ENCODE peak calls at places on chromosomes 6 and 20, in eight cellular contexts. W is AG09309, I is brain microvascular endothelial cell, M is left ventricle myocardium inferior, T is heart right ventricle, G is AG04450, F is fibroblast of pulmonary artery, E is uterus. N is an unnamed sample.

GRCh38 chr6:109428889-109429477 is 11.4 kb downstream of the PPIL6 start:
- DNase-seq in W (peak), I (no peak), M (no peak), T (no peak), G (peak), F (peak), E (no peak), N (peak)

GRCh38 chr20:48538058-48538825 is 289.6 kb downstream of the PREX1 start:
- DNase-seq in W (peak), I (peak), M (no peak), T (no peak), G (no peak), F (peak), E (no peak), N (peak)

GRCh38 chr6:29676981-29677601 is 3.9 kb downstream of the ZFP57 start:
- DNase-seq in W (no peak), I (no peak), M (no peak), T (no peak), G (no peak), F (peak), E (no peak), N (no peak)

GRCh38 chr20:24768226-24768625 is 180.8 kb upstream of the CST7 start:
- DNase-seq in W (no peak), I (peak), M (no peak), T (no peak), G (no peak), F (no peak), E (no peak), N (no peak)

GRCh38 chr6:125952764-125953501 is 3.6 kb upstream of the HINT3 start:
- DNase-seq in W (no peak), I (peak), M (no peak), T (no peak), G (no peak), F (peak), E (no peak), N (peak)

GRCh38 chr6:137799950-137800568 is 67.0 kb upstream of the TNFAIP3 start:
- DNase-seq in W (no peak), I (peak), M (no peak), T (no peak), G (no peak), F (peak), E (peak), N (peak)

GRCh38 chr6:3449750-3450305 is 7.0 kb downstream of the SLC22A23 start:
- DNase-seq in W (no peak), I (no peak), M (no peak), T (no peak), G (no peak), F (no peak), E (no peak), N (no peak)

GRCh38 chr6:5466459-5466858 is 205.1 kb downstream of the FARS2 start:
- DNase-seq in W (peak), I (peak), M (no peak), T (no peak), G (peak), F (peak), E (no peak), N (peak)

GRCh38 chr20:36394340-36394965 is 88.3 kb downstream of the DLGAP4 start:
- DNase-seq in W (no peak), I (no peak), M (no peak), T (no peak), G (no peak), F (no peak), E (no peak), N (no peak)

GRCh38 chr20:44154521-44155001 is 32.4 kb downstream of the JPH2 start:
- DNase-seq in W (no peak), I (no peak), M (no peak), T (no peak), G (no peak), F (no peak), E (peak), N (peak)

GRCh38 chr6:148972481-148972880 is 225.7 kb downstream of the UST start:
- DNase-seq in W (no peak), I (no peak), M (no peak), T (no peak), G (no peak), F (no peak), E (no peak), N (no peak)

GRCh38 chr6:157326979-157327378 is 3.7 kb upstream of the TMEM242 start:
- DNase-seq in W (no peak), I (peak), M (no peak), T (no peak), G (no peak), F (peak), E (no peak), N (no peak)

GRCh38 chr6:15244605-15245360 is 1.1 kb upstream of the JARID2 start:
- DNase-seq in W (no peak), I (no peak), M (peak), T (peak), G (no peak), F (peak), E (peak), N (peak)

GRCh38 chr6:105204331-105204730 is 24.5 kb upstream of the POPDC3 start:
- DNase-seq in W (no peak), I (no peak), M (no peak), T (no peak), G (no peak), F (peak), E (no peak), N (peak)

GRCh38 chr6:8082954-8083858 is 19.0 kb upstream of the BLOC1S5 start:
- DNase-seq in W (peak), I (peak), M (no peak), T (no peak), G (peak), F (peak), E (no peak), N (peak)

GRCh38 chr6:68760941-68761676 is 126.0 kb downstream of the ADGRB3 start:
- DNase-seq in W (no peak), I (no peak), M (no peak), T (no peak), G (no peak), F (no peak), E (no peak), N (no peak)

GRCh38 chr6:154408906-154409500 is 52.4 kb upstream of the IPCEF1 start:
- DNase-seq in W (no peak), I (peak), M (no peak), T (no peak), G (no peak), F (peak), E (no peak), N (no peak)

GRCh38 chr20:39291301-39291700 is 329.2 kb downstream of the DHX35 start:
- DNase-seq in W (no peak), I (no peak), M (no peak), T (no peak), G (no peak), F (no peak), E (peak), N (peak)

GRCh38 chr6:158517581-158517980 is 42.3 kb upstream of the TMEM181 start:
- DNase-seq in W (no peak), I (peak), M (no peak), T (no peak), G (no peak), F (no peak), E (no peak), N (no peak)

GRCh38 chr6:110646419-110646698 is 168.9 kb downstream of the CDK19 start:
- DNase-seq in W (no peak), I (no peak), M (no peak), T (no peak), G (no peak), F (no peak), E (no peak), N (no peak)

GRCh38 chr6:167652701-167653095 is 174.0 kb upstream of the AFDN start:
- DNase-seq in W (no peak), I (no peak), M (no peak), T (no peak), G (no peak), F (no peak), E (no peak), N (no peak)

GRCh38 chr6:89604662-89605061 is 33.9 kb downstream of the LYRM2 start:
- DNase-seq in W (no peak), I (no peak), M (no peak), T (no peak), G (no peak), F (no peak), E (no peak), N (no peak)

GRCh38 chr6:145310116-145310515 is 425.2 kb downstream of the EPM2A start:
- DNase-seq in W (peak), I (no peak), M (no peak), T (no peak), G (peak), F (peak), E (no peak), N (peak)

GRCh38 chr6:134217516-134218140 is 100.3 kb downstream of the SGK1 start:
- DNase-seq in W (no peak), I (no peak), M (no peak), T (no peak), G (no peak), F (no peak), E (no peak), N (peak)

GRCh38 chr6:57327311-57327710 is 9.9 kb downstream of the PRIM2 start:
- DNase-seq in W (no peak), I (no peak), M (no peak), T (no peak), G (no peak), F (no peak), E (no peak), N (no peak)

GRCh38 chr20:62623488-62624324 is 18.6 kb upstream of the SLCO4A1 start:
- DNase-seq in W (peak), I (peak), M (peak), T (peak), G (peak), F (peak), E (peak), N (peak)

GRCh38 chr6:117573006-117573680 is 29.2 kb downstream of the GOPC start:
- DNase-seq in W (no peak), I (no peak), M (no peak), T (no peak), G (no peak), F (no peak), E (no peak), N (no peak)

GRCh38 chr20:17871181-17871580 is 97.4 kb downstream of the SNX5 start:
- DNase-seq in W (no peak), I (peak), M (no peak), T (no peak), G (no peak), F (peak), E (no peak), N (peak)

GRCh38 chr20:64131406-64131805 is 24.0 kb upstream of the NPBWR2 start:
- DNase-seq in W (no peak), I (no peak), M (no peak), T (no peak), G (no peak), F (peak), E (no peak), N (peak)

GRCh38 chr6:130783416-130784107 is 43.6 kb upstream of the SMLR1 start:
- DNase-seq in W (no peak), I (no peak), M (no peak), T (no peak), G (no peak), F (no peak), E (no peak), N (no peak)

GRCh38 chr6:130794010-130794675 is 33.1 kb upstream of the SMLR1 start:
- DNase-seq in W (no peak), I (no peak), M (no peak), T (no peak), G (no peak), F (no peak), E (no peak), N (no peak)

GRCh38 chr6:130787726-130788500 is 39.3 kb upstream of the SMLR1 start:
- DNase-seq in W (no peak), I (no peak), M (no peak), T (no peak), G (no peak), F (no peak), E (no peak), N (no peak)

GRCh38 chr6:130794686-130795085 is 32.5 kb upstream of the SMLR1 start:
- DNase-seq in W (no peak), I (no peak), M (no peak), T (no peak), G (no peak), F (no peak), E (no peak), N (no peak)

DNA sequence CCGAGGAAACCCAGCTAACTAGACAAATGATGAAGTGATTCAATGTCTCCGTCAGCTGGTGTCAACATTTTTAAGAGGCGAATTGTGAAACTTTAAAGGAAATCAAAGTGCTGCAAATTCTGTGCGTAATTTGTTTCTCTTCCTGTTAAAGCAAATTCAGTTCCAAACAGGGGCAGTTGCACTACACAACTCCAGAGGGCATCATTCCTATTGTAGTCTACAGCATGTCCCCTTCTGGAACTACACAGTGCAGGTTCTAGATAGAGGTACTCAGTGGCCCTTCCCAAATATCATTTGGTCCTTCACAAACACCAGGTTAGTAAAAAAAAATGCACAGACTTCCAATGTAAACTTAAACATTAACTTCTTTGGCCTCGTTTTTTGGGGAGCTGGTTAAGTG is 38.3 kb upstream of the SMLR1 start:
- DNase-seq in W (no peak), I (no peak), M (no peak), T (no peak), G (no peak), F (no peak), E (no peak), N (no peak)
- TF ChIP-seq CTCF in W (no peak), I (no peak), M (no peak), T (no peak), G (no peak), F (no peak), E (no peak), N (no peak)

GRCh38 chr20:49568491-49569151 is 684 bp upstream of the PTGIS start:
- DNase-seq in W (no peak), I (no peak), M (no peak), T (no peak), G (no peak), F (peak), E (peak), N (no peak)
- H3K4me3 ChIP-seq in W (no peak), I (no peak), M (peak), T (peak), G (peak), F (peak), E (peak), N (peak)

GRCh38 chr20:258963-259362 is 1.4 kb downstream of the DEFB132 start:
- DNase-seq in W (no peak), I (peak), M (no peak), T (no peak), G (no peak), F (peak), E (no peak), N (peak)
- TF ChIP-seq CTCF in W (peak), I (peak), M (peak), T (no peak), G (peak), F (peak), E (no peak), N (peak)

DNA sequence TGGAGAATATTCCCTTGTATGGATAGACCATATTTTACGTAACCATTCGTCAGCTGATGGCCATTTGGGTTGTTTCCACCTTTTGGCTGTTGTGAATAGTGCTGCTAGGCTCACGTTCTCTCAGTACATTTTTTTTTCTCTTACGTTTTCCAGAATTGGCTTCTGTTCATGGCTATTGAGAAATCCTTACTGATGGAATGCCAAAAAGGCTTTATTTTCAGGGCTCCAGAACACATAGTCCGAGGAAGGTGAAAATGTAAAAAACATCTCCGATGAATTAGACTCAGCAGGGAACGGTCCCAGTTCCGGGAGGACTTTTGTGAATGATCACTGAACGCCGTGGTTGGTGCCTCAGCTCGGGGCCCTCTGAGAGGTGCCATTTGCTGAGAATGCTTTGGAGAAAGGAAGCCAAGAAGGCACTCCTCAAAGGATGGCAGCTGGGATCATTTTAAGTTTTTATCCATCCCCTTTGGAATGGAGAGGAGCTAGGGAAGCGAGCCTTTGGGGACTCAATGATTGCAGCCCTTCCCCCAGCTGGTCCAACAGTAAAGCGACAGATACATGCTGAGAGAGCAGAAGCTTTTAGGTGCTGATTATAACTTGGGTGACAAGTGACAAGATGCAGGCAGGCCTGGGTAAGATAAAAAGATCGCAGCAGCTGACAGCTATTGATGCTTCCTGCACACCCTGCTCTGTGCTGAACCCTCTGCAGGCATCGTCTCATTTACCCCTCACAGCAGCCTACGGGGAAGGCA is 133.3 kb upstream of the KCNG1 start:
- DNase-seq in W (peak), I (no peak), M (no peak), T (no peak), G (peak), F (peak), E (peak), N (peak)
- H3K4me3 ChIP-seq in W (no peak), I (no peak), M (peak), T (no peak), G (no peak), F (no peak), E (no peak), N (peak)